ENCODE peak calls at places on chromosome 19, in four cellular contexts. L is heart right ventricle, V is pancreas, J is BE2C. Z is an unnamed sample.

GRCh38 chr19:5621945-5622464 is 571 bp downstream of the SAFB2 start:
- DNase-seq in J (peak; percentile 36), V (peak; percentile 50), L (peak; percentile 34), Z (peak; percentile 32)

GRCh38 chr19:3107658-3108057 is 13.5 kb downstream of the GNA11 start:
- DNase-seq in L (no peak), V (no peak), J (no peak), Z (no peak)

GRCh38 chr19:29467824-29468401 is 57.9 kb upstream of the VSTM2B start:
- DNase-seq in L (no peak), J (peak; percentile 28), V (no peak), Z (peak; percentile 24)

GRCh38 chr19:47699360-47699917 is 13.8 kb upstream of the EHD2 start:
- DNase-seq in V (no peak), L (no peak), J (peak; percentile 80), Z (peak; percentile 71)

GRCh38 chr19:32824906-32825608 is 44.5 kb downstream of the SLC7A9 start:
- DNase-seq in J (no peak), V (no peak), L (no peak), Z (peak; percentile 62)

GRCh38 chr19:12596927-12597548 is 13.6 kb downstream of the ZNF490 start:
- DNase-seq in L (no peak), V (no peak), J (peak; percentile 72), Z (no peak)

GRCh38 chr19:35904312-35905068 is 2.2 kb downstream of the HCST start:
- DNase-seq in J (no peak), V (peak; percentile 21), L (no peak), Z (no peak)

GRCh38 chr19:18144906-18145305 is 8.1 kb upstream of the PIK3R2 start:
- DNase-seq in V (peak; percentile 20), L (no peak), J (no peak), Z (no peak)

GRCh38 chr19:38559428-38560401 is 58.0 kb downstream of the MAP4K1 start:
- DNase-seq in L (no peak), V (no peak), J (no peak), Z (no peak)

GRCh38 chr19:4064551-4065260 is 2.0 kb downstream of the ZBTB7A start:
- DNase-seq in J (peak; percentile 59), L (peak; percentile 70), V (peak; percentile 69), Z (no peak)

GRCh38 chr19:10896851-10897526 is 25.6 kb downstream of the CARM1 start:
- DNase-seq in L (no peak), V (no peak), J (no peak), Z (no peak)

GRCh38 chr19:7869910-7870511 is 4.2 kb downstream of the PRR36 start:
- DNase-seq in J (peak; percentile 76), V (peak; percentile 72), L (peak; percentile 29), Z (peak; percentile 65)

GRCh38 chr19:17735410-17735809 is 15.9 kb upstream of the FCHO1 start:
- DNase-seq in L (no peak), V (no peak), J (no peak), Z (no peak)

GRCh38 chr19:17632577-17632976 is 55.6 kb downstream of the UNC13A start:
- DNase-seq in L (no peak), J (no peak), V (no peak), Z (no peak)

GRCh38 chr19:4061178-4061682 is 5.5 kb downstream of the ZBTB7A start:
- DNase-seq in J (no peak), V (peak; percentile 90), L (peak; percentile 72), Z (no peak)

GRCh38 chr19:46392252-46392801 is 21.0 kb downstream of the CCDC8 start:
- DNase-seq in J (no peak), V (no peak), L (no peak), Z (peak; percentile 20)

DNA sequence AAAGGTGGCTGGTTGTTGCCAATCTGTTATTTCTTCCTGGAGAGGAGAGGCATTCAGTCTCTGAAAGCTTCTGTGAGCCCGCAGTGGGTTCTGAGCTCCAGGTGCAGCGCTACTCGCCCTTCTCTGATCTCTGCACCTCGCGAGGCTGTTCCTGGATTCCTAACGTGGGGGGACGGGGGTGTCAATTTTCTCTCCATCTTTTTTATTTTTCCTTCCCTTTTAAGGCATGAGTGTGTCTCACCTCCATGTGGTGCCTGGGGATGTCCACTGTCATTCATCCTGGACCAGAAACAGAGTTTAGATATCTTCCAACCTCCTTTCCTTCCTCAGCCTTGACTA is 626 bp downstream of the ZNF233 start:
- DNase-seq in L (no peak), V (no peak), J (no peak), Z (no peak)
- H3K4me3 ChIP-seq in L (peak overlapping the region; percentile 49), V (no peak overlapping the region), J (peak overlapping the region; percentile 74), Z (no peak overlapping the region)

GRCh38 chr19:41894350-41894749 is 11.4 kb downstream of the ARHGEF1 start:
- DNase-seq in V (no peak), L (no peak), J (no peak), Z (no peak)
- H3K4me1 ChIP-seq in V (no peaks in the 10 kb centered on the region), L (peaks cover 8% of the 10 kb centered on the region), J (no peaks in the 10 kb centered on the region), Z (no peaks in the 10 kb centered on the region)

DNA sequence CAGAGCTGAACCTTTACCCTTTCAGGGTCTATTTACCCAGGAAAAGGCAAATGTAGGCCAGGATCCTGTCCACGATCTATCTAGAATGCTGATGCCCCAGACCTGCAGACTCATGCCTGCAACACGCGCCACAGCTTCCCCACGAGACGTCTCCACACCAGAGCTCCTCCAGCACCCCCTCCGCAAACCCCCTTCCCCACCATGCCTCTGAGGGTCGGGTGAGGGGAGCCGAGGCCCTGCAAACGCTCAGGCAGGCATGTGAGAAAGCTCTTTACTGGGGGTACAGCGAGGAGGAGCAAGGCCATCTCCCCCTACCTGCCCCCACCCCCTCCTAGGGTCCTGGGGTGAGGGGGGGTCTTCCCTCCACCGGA is 8.9 kb downstream of the DYRK1B start:
- DNase-seq in J (no peak), V (no peak), L (no peak), Z (no peak)
- H3K4me3 ChIP-seq in J (peak overlapping the region; percentile 83), V (no peak overlapping the region), L (peak overlapping the region; percentile 79), Z (peak overlapping the region; percentile 48)

GRCh38 chr19:2051771-2052704 is 994 bp upstream of the MKNK2 start:
- DNase-seq in L (peak; percentile 76), J (no peak), V (peak; percentile 76), Z (no peak)
- H3K4me1 ChIP-seq in L (peaks cover 76% of the 10 kb centered on the region), J (peaks cover 7% of the 10 kb centered on the region), V (peaks cover 23% of the 10 kb centered on the region), Z (peaks cover 9% of the 10 kb centered on the region)

GRCh38 chr19:45087531-45087930 is 5.4 kb upstream of the PPP1R37 start:
- DNase-seq in J (no peak), V (peak; percentile 15), L (no peak), Z (no peak)

GRCh38 chr19:45091031-45091918 is 1.7 kb upstream of the PPP1R37 start:
- DNase-seq in J (peak; percentile 98), V (peak; percentile 98), L (peak; percentile 99), Z (peak; percentile 84)

GRCh38 chr19:45090034-45090433 is 2.9 kb upstream of the PPP1R37 start:
- DNase-seq in V (no peak), L (no peak), J (no peak), Z (no peak)

GRCh38 chr19:45092747-45093678 is at the start of gene PPP1R37:
- DNase-seq in J (peak; percentile 96), L (peak; percentile 95), V (peak; percentile 95), Z (peak; percentile 96)

GRCh38 chr19:45090598-45090997 is 2.4 kb upstream of the PPP1R37 start:
- DNase-seq in J (no peak), L (no peak), V (peak; percentile 7), Z (no peak)
- H3K4me3 ChIP-seq in J (peak overlapping the region; percentile 95), L (peak overlapping the region; percentile 36), V (peak overlapping the region; percentile 1), Z (no peak overlapping the region)

DNA sequence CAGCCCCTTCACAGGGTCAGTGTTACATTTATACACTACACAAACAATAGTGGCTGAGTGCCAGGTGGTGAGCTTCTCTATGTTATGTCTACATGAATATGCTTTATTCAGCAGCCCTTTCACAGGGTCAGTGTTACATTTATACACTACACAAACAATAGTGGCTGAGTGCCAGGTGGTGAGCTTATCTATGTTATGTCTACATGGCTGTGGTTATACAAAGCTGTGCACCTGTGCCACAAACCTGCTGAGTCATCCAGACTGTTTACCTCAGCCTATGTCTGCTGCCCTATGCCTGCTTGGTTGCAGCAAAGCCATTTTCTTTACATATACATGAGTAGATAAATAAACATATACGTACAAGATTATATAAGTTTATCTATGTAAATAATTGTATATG is 76.5 kb downstream of the ZNF726 start:
- DNase-seq in V (peak; percentile 63), L (peak; percentile 6), J (no peak), Z (peak; percentile 71)
- H3K4me1 ChIP-seq in V (no peaks in the 10 kb centered on the region), L (no peaks in the 10 kb centered on the region), J (no peaks in the 10 kb centered on the region), Z (peaks cover 12% of the 10 kb centered on the region)

GRCh38 chr19:13932911-13933393 is 5.3 kb downstream of the PODNL1 start:
- DNase-seq in V (no peak), L (no peak), J (no peak), Z (no peak)

GRCh38 chr19:13935765-13936486 is 2.3 kb downstream of the PODNL1 start:
- DNase-seq in L (no peak), V (no peak), J (peak; percentile 45), Z (peak; percentile 41)

GRCh38 chr19:13938361-13939027 is at the start of gene PODNL1:
- DNase-seq in J (no peak), L (no peak), V (no peak), Z (peak; percentile 47)

GRCh38 chr19:13934785-13935109 is 3.5 kb downstream of the PODNL1 start:
- DNase-seq in J (no peak), L (no peak), V (no peak), Z (no peak)

DNA sequence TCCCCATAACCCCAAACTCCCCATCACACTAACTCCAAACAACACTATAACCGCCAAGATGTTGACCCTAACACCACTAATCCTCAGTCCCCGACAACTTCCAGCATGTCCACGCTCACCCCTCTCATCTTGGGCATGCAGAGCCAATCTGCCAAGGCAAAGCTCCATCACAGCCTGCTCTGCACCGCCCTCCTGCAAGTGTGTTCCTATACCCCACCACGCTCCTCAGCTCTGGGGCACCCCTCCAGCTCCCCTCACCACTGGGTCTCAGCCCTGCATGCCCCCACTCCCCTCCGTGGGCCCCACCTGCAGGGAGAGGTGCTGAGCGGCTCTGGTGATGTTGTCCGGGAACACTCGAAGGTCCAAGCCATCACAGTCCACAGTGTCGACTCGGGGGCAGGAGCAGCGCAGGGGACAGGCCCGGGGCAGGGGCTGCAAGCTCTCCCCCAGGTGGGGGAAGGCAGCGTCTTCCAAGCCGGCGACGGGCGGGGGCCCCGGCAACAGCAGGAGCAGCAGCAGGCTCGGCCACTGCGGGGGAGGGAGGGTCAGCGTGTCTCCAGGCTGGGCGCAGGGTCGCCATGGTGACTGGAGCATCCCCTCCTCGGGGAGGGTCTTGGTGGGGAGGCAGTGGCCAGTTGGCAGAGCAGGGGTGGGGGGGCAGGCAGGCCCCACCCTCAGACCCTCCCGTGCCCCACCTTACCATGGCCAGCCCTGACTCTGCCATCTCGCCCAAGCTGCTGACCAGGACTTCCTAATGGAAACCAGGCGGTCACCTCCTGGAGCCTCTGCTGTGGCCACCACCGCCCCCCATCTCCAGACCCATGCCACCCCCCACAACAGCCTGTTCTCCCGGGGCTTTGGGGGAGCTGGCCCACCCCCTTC is 497 bp downstream of the PODNL1 start:
- DNase-seq in J (no peak), L (no peak), V (no peak), Z (no peak)
- H3K4me3 ChIP-seq in J (no peak overlapping the region), L (no peak overlapping the region), V (no peak overlapping the region), Z (peak overlapping the region; percentile 31)

DNA sequence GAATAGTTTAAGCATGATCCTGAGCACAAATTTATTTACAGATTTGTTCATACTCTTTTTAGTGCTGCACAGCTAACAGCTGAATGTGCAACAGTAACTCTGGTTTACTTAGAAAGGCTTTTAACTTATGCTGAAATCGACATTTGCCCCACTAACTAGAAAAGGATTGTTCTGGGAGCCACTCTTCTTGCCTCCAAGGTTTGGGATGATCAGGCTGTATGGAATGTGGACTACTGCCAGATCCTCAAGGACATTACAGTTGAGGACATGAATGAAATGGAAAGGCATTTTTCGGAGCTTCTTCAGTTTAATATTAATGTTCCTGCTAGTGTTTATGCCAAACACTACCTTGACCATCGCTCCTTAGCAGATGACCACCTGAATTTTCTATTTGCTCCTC is 16.0 kb downstream of the ZNF100 start:
- DNase-seq in V (no peak), L (no peak), J (no peak), Z (no peak)
- H3K4me1 ChIP-seq in V (no peaks in the 10 kb centered on the region), L (no peaks in the 10 kb centered on the region), J (no peaks in the 10 kb centered on the region), Z (no peaks in the 10 kb centered on the region)

Z was measured in SJCRH30.